ENCODE peak calls at places on chromosome 11, in ten cellular contexts. One of them, this sample, is unnamed.

GRCh38 chr11:102263604-102264003 is 53.7 kb upstream of the BIRC3 start:
- DNase-seq in body of pancreas: no peak
- DNase-seq in gastrocnemius medialis: no peak
- DNase-seq in HepG2: no peak
- DNase-seq in GM12892: no peak
- DNase-seq in heart left ventricle: no peak
- DNase-seq in stomach: no peak
- DNase-seq in tibial nerve: no peak
- DNase-seq in prostate gland: no peak
- DNase-seq in suprapubic skin: no peak
- DNase-seq in this sample: no peak

GRCh38 chr11:35629914-35630313 is 11.7 kb downstream of the FJX1 start:
- DNase-seq in body of pancreas: no peak
- DNase-seq in gastrocnemius medialis: no peak
- DNase-seq in HepG2: peak; percentile 37
- DNase-seq in GM12892: no peak
- DNase-seq in heart left ventricle: no peak
- DNase-seq in stomach: no peak
- DNase-seq in tibial nerve: no peak
- DNase-seq in prostate gland: no peak
- DNase-seq in suprapubic skin: no peak
- DNase-seq in this sample: peak; percentile 69

GRCh38 chr11:94563176-94563847 is 3.9 kb upstream of the PIWIL4 start:
- DNase-seq in body of pancreas: no peak
- DNase-seq in gastrocnemius medialis: no peak
- DNase-seq in HepG2: no peak
- DNase-seq in GM12892: no peak
- DNase-seq in heart left ventricle: no peak
- DNase-seq in stomach: no peak
- DNase-seq in tibial nerve: no peak
- DNase-seq in prostate gland: no peak
- DNase-seq in suprapubic skin: no peak
- DNase-seq in this sample: peak; percentile 24

GRCh38 chr11:111308140-111308539 is 9.8 kb downstream of the POU2AF3 start:
- DNase-seq in body of pancreas: peak; percentile 94
- DNase-seq in gastrocnemius medialis: no peak
- DNase-seq in HepG2: peak; percentile 78
- DNase-seq in GM12892: no peak
- DNase-seq in heart left ventricle: no peak
- DNase-seq in stomach: peak; percentile 91
- DNase-seq in tibial nerve: no peak
- DNase-seq in prostate gland: no peak
- DNase-seq in suprapubic skin: no peak
- DNase-seq in this sample: no peak

GRCh38 chr11:127506647-127507046 is 506.1 kb upstream of the KIRREL3 start:
- DNase-seq in body of pancreas: no peak
- DNase-seq in gastrocnemius medialis: no peak
- DNase-seq in HepG2: no peak
- DNase-seq in GM12892: no peak
- DNase-seq in heart left ventricle: no peak
- DNase-seq in stomach: no peak
- DNase-seq in tibial nerve: no peak
- DNase-seq in prostate gland: no peak
- DNase-seq in suprapubic skin: no peak
- DNase-seq in this sample: no peak

GRCh38 chr11:102989379-102990047 is 34.0 kb upstream of the MMP13 start:
- DNase-seq in body of pancreas: no peak
- DNase-seq in gastrocnemius medialis: no peak
- DNase-seq in HepG2: no peak
- DNase-seq in GM12892: no peak
- DNase-seq in heart left ventricle: no peak
- DNase-seq in stomach: no peak
- DNase-seq in tibial nerve: no peak
- DNase-seq in prostate gland: no peak
- DNase-seq in suprapubic skin: no peak
- DNase-seq in this sample: no peak

GRCh38 chr11:132681971-132682370 is 850.3 kb downstream of the OPCML start:
- DNase-seq in body of pancreas: no peak
- DNase-seq in gastrocnemius medialis: no peak
- DNase-seq in HepG2: no peak
- DNase-seq in GM12892: no peak
- DNase-seq in heart left ventricle: no peak
- DNase-seq in stomach: no peak
- DNase-seq in tibial nerve: no peak
- DNase-seq in prostate gland: no peak
- DNase-seq in suprapubic skin: no peak
- DNase-seq in this sample: no peak

GRCh38 chr11:78209478-78209877 is 20.8 kb downstream of the USP35 start:
- DNase-seq in body of pancreas: no peak
- DNase-seq in gastrocnemius medialis: no peak
- DNase-seq in HepG2: no peak
- DNase-seq in GM12892: no peak
- DNase-seq in heart left ventricle: no peak
- DNase-seq in stomach: no peak
- DNase-seq in tibial nerve: no peak
- DNase-seq in prostate gland: no peak
- DNase-seq in suprapubic skin: no peak
- DNase-seq in this sample: no peak

GRCh38 chr11:69253028-69253427 is 40.9 kb upstream of the MYEOV start:
- DNase-seq in body of pancreas: peak; percentile 23
- DNase-seq in gastrocnemius medialis: no peak
- DNase-seq in HepG2: no peak
- DNase-seq in GM12892: no peak
- DNase-seq in heart left ventricle: no peak
- DNase-seq in stomach: no peak
- DNase-seq in tibial nerve: no peak
- DNase-seq in prostate gland: no peak
- DNase-seq in suprapubic skin: no peak
- DNase-seq in this sample: peak; percentile 20

GRCh38 chr11:45400594-45400993 is 114.5 kb upstream of the SYT13 start:
- DNase-seq in body of pancreas: no peak
- DNase-seq in gastrocnemius medialis: no peak
- DNase-seq in HepG2: no peak
- DNase-seq in GM12892: no peak
- DNase-seq in heart left ventricle: no peak
- DNase-seq in stomach: no peak
- DNase-seq in tibial nerve: no peak
- DNase-seq in prostate gland: no peak
- DNase-seq in suprapubic skin: no peak
- DNase-seq in this sample: peak; percentile 67

GRCh38 chr11:3197044-3197715 is 21.4 kb downstream of the MRGPRG start:
- DNase-seq in body of pancreas: no peak
- DNase-seq in gastrocnemius medialis: no peak
- DNase-seq in HepG2: no peak
- DNase-seq in GM12892: no peak
- DNase-seq in heart left ventricle: no peak
- DNase-seq in stomach: peak; percentile 17
- DNase-seq in tibial nerve: no peak
- DNase-seq in prostate gland: no peak
- DNase-seq in suprapubic skin: no peak
- DNase-seq in this sample: no peak

GRCh38 chr11:119809346-119809745 is 80.3 kb upstream of the NECTIN1 start:
- DNase-seq in body of pancreas: no peak
- DNase-seq in gastrocnemius medialis: no peak
- DNase-seq in HepG2: no peak
- DNase-seq in GM12892: no peak
- DNase-seq in heart left ventricle: no peak
- DNase-seq in stomach: no peak
- DNase-seq in tibial nerve: no peak
- DNase-seq in prostate gland: no peak
- DNase-seq in suprapubic skin: no peak
- DNase-seq in this sample: no peak

GRCh38 chr11:57432714-57433163 is 5.8 kb upstream of the SLC43A3 start:
- DNase-seq in body of pancreas: no peak
- DNase-seq in gastrocnemius medialis: no peak
- DNase-seq in HepG2: no peak
- DNase-seq in GM12892: no peak
- DNase-seq in heart left ventricle: no peak
- DNase-seq in stomach: no peak
- DNase-seq in tibial nerve: no peak
- DNase-seq in prostate gland: no peak
- DNase-seq in suprapubic skin: no peak
- DNase-seq in this sample: no peak

GRCh38 chr11:120186799-120187591 is 23.8 kb upstream of the OAF start:
- DNase-seq in body of pancreas: peak; percentile 69
- DNase-seq in gastrocnemius medialis: no peak
- DNase-seq in HepG2: peak; percentile 50
- DNase-seq in GM12892: no peak
- DNase-seq in heart left ventricle: peak; percentile 54
- DNase-seq in stomach: peak; percentile 50
- DNase-seq in tibial nerve: no peak
- DNase-seq in prostate gland: no peak
- DNase-seq in suprapubic skin: peak; percentile 73
- DNase-seq in this sample: no peak

GRCh38 chr11:85628771-85629341 is 463 bp downstream of the TMEM126B start:
- DNase-seq in body of pancreas: peak; percentile 19
- DNase-seq in gastrocnemius medialis: no peak
- DNase-seq in HepG2: peak; percentile 9
- DNase-seq in GM12892: no peak
- DNase-seq in heart left ventricle: no peak
- DNase-seq in stomach: no peak
- DNase-seq in tibial nerve: no peak
- DNase-seq in prostate gland: no peak
- DNase-seq in suprapubic skin: no peak
- DNase-seq in this sample: peak; percentile 7

GRCh38 chr11:108511851-108512474 is 13.8 kb upstream of the POGLUT3 start:
- DNase-seq in body of pancreas: no peak
- DNase-seq in gastrocnemius medialis: no peak
- DNase-seq in HepG2: no peak
- DNase-seq in GM12892: no peak
- DNase-seq in heart left ventricle: no peak
- DNase-seq in stomach: no peak
- DNase-seq in tibial nerve: no peak
- DNase-seq in prostate gland: no peak
- DNase-seq in suprapubic skin: no peak
- DNase-seq in this sample: no peak

GRCh38 chr11:19537803-19538453 is 174.7 kb upstream of the NAV2 start:
- DNase-seq in body of pancreas: no peak
- DNase-seq in gastrocnemius medialis: no peak
- DNase-seq in HepG2: no peak
- DNase-seq in GM12892: no peak
- DNase-seq in heart left ventricle: no peak
- DNase-seq in stomach: no peak
- DNase-seq in tibial nerve: no peak
- DNase-seq in prostate gland: no peak
- DNase-seq in suprapubic skin: no peak
- DNase-seq in this sample: no peak
- TF ChIP-seq POLR2A in body of pancreas: no peak
- TF ChIP-seq POLR2A in gastrocnemius medialis: no peak
- TF ChIP-seq POLR2A in HepG2: no peak
- TF ChIP-seq POLR2A in GM12892: no peak
- TF ChIP-seq POLR2A in heart left ventricle: no peak
- TF ChIP-seq POLR2A in stomach: no peak
- TF ChIP-seq POLR2A in tibial nerve: no peak
- TF ChIP-seq POLR2A in prostate gland: no peak
- TF ChIP-seq POLR2A in suprapubic skin: no peak
- TF ChIP-seq POLR2A in this sample: no peak

GRCh38 chr11:64242920-64243854 is 2.3 kb downstream of the FKBP2 start:
- DNase-seq in body of pancreas: no peak
- DNase-seq in gastrocnemius medialis: no peak
- DNase-seq in HepG2: no peak
- DNase-seq in GM12892: no peak
- DNase-seq in heart left ventricle: no peak
- DNase-seq in stomach: no peak
- DNase-seq in tibial nerve: no peak
- DNase-seq in prostate gland: no peak
- DNase-seq in suprapubic skin: no peak
- DNase-seq in this sample: no peak
- TF ChIP-seq POLR2A in body of pancreas: no peak
- TF ChIP-seq POLR2A in gastrocnemius medialis: no peak
- TF ChIP-seq POLR2A in HepG2: no peak
- TF ChIP-seq POLR2A in GM12892: peak; percentile 40
- TF ChIP-seq POLR2A in heart left ventricle: no peak
- TF ChIP-seq POLR2A in stomach: no peak
- TF ChIP-seq POLR2A in tibial nerve: no peak
- TF ChIP-seq POLR2A in prostate gland: no peak
- TF ChIP-seq POLR2A in suprapubic skin: no peak
- TF ChIP-seq POLR2A in this sample: no peak

GRCh38 chr11:64787526-64788320 is 9.4 kb upstream of the SF1 start:
- DNase-seq in body of pancreas: peak; percentile 81
- DNase-seq in gastrocnemius medialis: no peak
- DNase-seq in HepG2: peak; percentile 41
- DNase-seq in GM12892: peak; percentile 75
- DNase-seq in heart left ventricle: peak; percentile 61
- DNase-seq in stomach: peak; percentile 78
- DNase-seq in tibial nerve: no peak
- DNase-seq in prostate gland: peak; percentile 50
- DNase-seq in suprapubic skin: no peak
- DNase-seq in this sample: peak; percentile 77
- TF ChIP-seq POLR2A in body of pancreas: no peak
- TF ChIP-seq POLR2A in gastrocnemius medialis: no peak
- TF ChIP-seq POLR2A in HepG2: no peak
- TF ChIP-seq POLR2A in GM12892: no peak
- TF ChIP-seq POLR2A in heart left ventricle: no peak
- TF ChIP-seq POLR2A in stomach: no peak
- TF ChIP-seq POLR2A in tibial nerve: no peak
- TF ChIP-seq POLR2A in prostate gland: no peak
- TF ChIP-seq POLR2A in suprapubic skin: no peak
- TF ChIP-seq POLR2A in this sample: no peak

DNA sequence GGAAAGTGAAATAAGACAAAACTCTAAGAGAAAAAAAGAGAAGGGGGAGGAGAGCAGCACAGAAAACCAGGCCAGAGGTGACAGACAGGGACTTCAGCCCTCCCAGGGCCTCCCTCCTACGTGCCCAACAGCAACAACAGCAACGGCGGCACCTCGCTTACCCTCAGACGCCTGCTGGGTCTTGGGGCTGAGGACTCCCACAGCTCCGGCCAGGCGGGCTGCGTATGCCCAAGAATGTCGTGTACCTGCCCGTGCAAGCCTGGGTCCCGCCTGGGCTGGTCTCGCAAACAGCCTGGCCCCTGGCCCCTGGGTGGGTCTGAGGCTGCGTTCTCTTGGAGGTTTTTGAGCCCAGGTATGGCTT is 30.5 kb downstream of the ARAP1 start:
- DNase-seq in body of pancreas: peak; percentile 51
- DNase-seq in gastrocnemius medialis: no peak
- DNase-seq in HepG2: no peak
- DNase-seq in GM12892: no peak
- DNase-seq in heart left ventricle: no peak
- DNase-seq in stomach: peak; percentile 40
- DNase-seq in tibial nerve: no peak
- DNase-seq in prostate gland: peak; percentile 68
- DNase-seq in suprapubic skin: peak; percentile 86
- DNase-seq in this sample: no peak
- TF ChIP-seq POLR2A in body of pancreas: no peak
- TF ChIP-seq POLR2A in gastrocnemius medialis: no peak
- TF ChIP-seq POLR2A in HepG2: no peak
- TF ChIP-seq POLR2A in GM12892: no peak
- TF ChIP-seq POLR2A in heart left ventricle: no peak
- TF ChIP-seq POLR2A in stomach: no peak
- TF ChIP-seq POLR2A in tibial nerve: no peak
- TF ChIP-seq POLR2A in prostate gland: no peak
- TF ChIP-seq POLR2A in suprapubic skin: no peak
- TF ChIP-seq POLR2A in this sample: no peak